ENCODE peak calls at places on chromosomes 3 and 15, in five cellular contexts. One of them, this sample, is unnamed.

GRCh38 chr3:64188810-64189560 is 36.3 kb downstream of the PRICKLE2 start:
- DNase-seq in right lobe of liver: no peak
- DNase-seq in ACHN: peak
- DNase-seq in stimulated activated CD8-positive, alpha-beta memory T cell treated with anti-CD3 and anti-CD28 coated beads, Interleukin-4, amount 100 ng/mL, for 1 hour: no peak
- DNase-seq in SK-MEL-5: peak
- DNase-seq in this sample: peak

GRCh38 chr15:99954361-99955180 is 221.3 kb upstream of the LYSMD4 start:
- DNase-seq in right lobe of liver: no peak
- DNase-seq in SK-MEL-5: no peak
- DNase-seq in ACHN: no peak
- DNase-seq in stimulated activated CD8-positive, alpha-beta memory T cell treated with anti-CD3 and anti-CD28 coated beads, Interleukin-4, amount 100 ng/mL, for 1 hour: no peak
- DNase-seq in this sample: no peak

GRCh38 chr3:33089515-33089914 is 7.4 kb downstream of the GLB1 start:
- DNase-seq in stimulated activated CD8-positive, alpha-beta memory T cell treated with anti-CD3 and anti-CD28 coated beads, Interleukin-4, amount 100 ng/mL, for 1 hour: no peak
- DNase-seq in ACHN: no peak
- DNase-seq in right lobe of liver: no peak
- DNase-seq in SK-MEL-5: no peak
- DNase-seq in this sample: no peak

GRCh38 chr3:123678108-123678511 is 93.3 kb upstream of the HACD2 start:
- DNase-seq in SK-MEL-5: no peak
- DNase-seq in stimulated activated CD8-positive, alpha-beta memory T cell treated with anti-CD3 and anti-CD28 coated beads, Interleukin-4, amount 100 ng/mL, for 1 hour: no peak
- DNase-seq in ACHN: peak
- DNase-seq in right lobe of liver: no peak
- DNase-seq in this sample: no peak

GRCh38 chr3:185823280-185824044 is 1.4 kb downstream of the IGF2BP2 start:
- DNase-seq in right lobe of liver: peak
- DNase-seq in ACHN: peak
- DNase-seq in stimulated activated CD8-positive, alpha-beta memory T cell treated with anti-CD3 and anti-CD28 coated beads, Interleukin-4, amount 100 ng/mL, for 1 hour: no peak
- DNase-seq in SK-MEL-5: peak
- DNase-seq in this sample: no peak

GRCh38 chr3:140292154-140292553 is 357.2 kb downstream of the CLSTN2 start:
- DNase-seq in SK-MEL-5: no peak
- DNase-seq in right lobe of liver: no peak
- DNase-seq in ACHN: no peak
- DNase-seq in stimulated activated CD8-positive, alpha-beta memory T cell treated with anti-CD3 and anti-CD28 coated beads, Interleukin-4, amount 100 ng/mL, for 1 hour: no peak
- DNase-seq in this sample: no peak

GRCh38 chr15:23065836-23066235 is 26.5 kb upstream of the TUBGCP5 start:
- DNase-seq in SK-MEL-5: no peak
- DNase-seq in ACHN: no peak
- DNase-seq in stimulated activated CD8-positive, alpha-beta memory T cell treated with anti-CD3 and anti-CD28 coated beads, Interleukin-4, amount 100 ng/mL, for 1 hour: no peak
- DNase-seq in right lobe of liver: no peak
- DNase-seq in this sample: no peak

GRCh38 chr3:27483117-27484001 is 825 bp downstream of the SLC4A7 start:
- DNase-seq in ACHN: peak
- DNase-seq in stimulated activated CD8-positive, alpha-beta memory T cell treated with anti-CD3 and anti-CD28 coated beads, Interleukin-4, amount 100 ng/mL, for 1 hour: peak
- DNase-seq in right lobe of liver: peak
- DNase-seq in SK-MEL-5: peak
- DNase-seq in this sample: peak

GRCh38 chr3:184710870-184711365 is 946 bp downstream of the MAGEF1 start:
- DNase-seq in stimulated activated CD8-positive, alpha-beta memory T cell treated with anti-CD3 and anti-CD28 coated beads, Interleukin-4, amount 100 ng/mL, for 1 hour: no peak
- DNase-seq in right lobe of liver: no peak
- DNase-seq in ACHN: peak
- DNase-seq in SK-MEL-5: no peak
- DNase-seq in this sample: no peak

GRCh38 chr15:63913786-63914185 is 80.0 kb upstream of the HERC1 start:
- DNase-seq in SK-MEL-5: no peak
- DNase-seq in ACHN: no peak
- DNase-seq in right lobe of liver: peak
- DNase-seq in stimulated activated CD8-positive, alpha-beta memory T cell treated with anti-CD3 and anti-CD28 coated beads, Interleukin-4, amount 100 ng/mL, for 1 hour: no peak
- DNase-seq in this sample: no peak